ENCODE peak calls at places on chromosomes 16 and 17, in four cellular contexts. Z is osteoblast, U is BJ, K is BE2C. Q is an unnamed sample.
A peak's percentile ranks its signal among the peaks of the same experiment; 100 is the strongest.

GRCh38 chr17:43431741-43432523 is 33.1 kb downstream of the ARL4D start:
- DNase-seq in Z (peak; percentile 83), U (no peak), K (no peak), Q (no peak)

GRCh38 chr16:57648590-57649442 is 19.3 kb upstream of the ADGRG3 start:
- DNase-seq in Z (peak; percentile 99), U (no peak), K (peak; percentile 78), Q (no peak)

GRCh38 chr16:79283578-79283977 is 317.0 kb downstream of the MAF start:
- DNase-seq in Z (no peak), U (no peak), K (no peak), Q (no peak)

GRCh38 chr16:19071811-19072777 is 4.7 kb downstream of the COQ7 start:
- DNase-seq in Z (peak; percentile 90), U (no peak), K (peak; percentile 71), Q (no peak)

GRCh38 chr17:35170968-35171771 is 23.0 kb downstream of the SLC35G3 start:
- DNase-seq in Z (no peak), U (no peak), K (no peak), Q (no peak)

GRCh38 chr17:83191388-83192160 is 112.2 kb downstream of the METRNL start:
- DNase-seq in Z (peak; percentile 55), U (no peak), K (no peak), Q (no peak)

GRCh38 chr16:1989826-1990335 is at the start of gene SYNGR3:
- DNase-seq in Z (no peak), U (no peak), K (no peak), Q (no peak)

GRCh38 chr17:58195518-58196123 is 3.1 kb downstream of the EPX start:
- DNase-seq in Z (no peak), U (no peak), K (no peak), Q (no peak)

GRCh38 chr17:21033350-21033749 is 9.5 kb downstream of the USP22 start:
- DNase-seq in Z (no peak), U (no peak), K (no peak), Q (no peak)

GRCh38 chr17:9875441-9875840 is 29.6 kb downstream of the RCVRN start:
- DNase-seq in Z (no peak), U (peak; percentile 50), K (no peak), Q (no peak)

GRCh38 chr16:67163903-67164558 is 514 bp upstream of the HSF4 start:
- DNase-seq in Z (peak; percentile 75), U (no peak), K (peak; percentile 39), Q (no peak)

GRCh38 chr17:48427598-48427997 is 2.4 kb downstream of the SKAP1 start:
- DNase-seq in Z (no peak), U (no peak), K (no peak), Q (no peak)

GRCh38 chr16:66610111-66610820 is 5.8 kb downstream of the CMTM3 start:
- DNase-seq in Z (peak; percentile 64), U (no peak), K (no peak), Q (no peak)

GRCh38 chr17:40450175-40450574 is 6.9 kb downstream of the IGFBP4 start:
- DNase-seq in Z (peak; percentile 67), U (no peak), K (peak; percentile 40), Q (no peak)

GRCh38 chr16:81902025-81902424 is 109.2 kb downstream of the SDR42E1 start:
- DNase-seq in Z (no peak), U (no peak), K (no peak), Q (no peak)

GRCh38 chr17:5555254-5555653 is 29.1 kb downstream of the NLRP1 start:
- DNase-seq in Z (peak; percentile 93), U (peak; percentile 74), K (no peak), Q (no peak)

GRCh38 chr16:728131-728889 is 1.4 kb downstream of the HAGHL start:
- DNase-seq in Z (peak; percentile 98), U (no peak), K (peak; percentile 96), Q (no peak)

GRCh38 chr17:66655861-66656260 is 179.1 kb upstream of the CACNG5 start:
- DNase-seq in Z (peak; percentile 88), U (no peak), K (no peak), Q (no peak)

GRCh38 chr16:75377971-75378386 is 55.3 kb downstream of the CFDP1 start:
- DNase-seq in Z (peak; percentile 55), U (peak; percentile 98), K (no peak), Q (peak; percentile 86)

GRCh38 chr17:42673885-42674754 is 2.7 kb downstream of the PLEKHH3 start:
- DNase-seq in Z (peak; percentile 100), U (no peak), K (peak; percentile 47), Q (no peak)

GRCh38 chr17:55492951-55493350 is 18.3 kb downstream of the SMIM36 start:
- DNase-seq in Z (no peak), U (no peak), K (no peak), Q (no peak)

GRCh38 chr16:67917140-67917851 is 14.4 kb downstream of the CTRL start:
- DNase-seq in Z (peak; percentile 87), U (no peak), K (peak; percentile 61), Q (no peak)

GRCh38 chr16:370980-371728 is 816 bp upstream of the MRPL28 start:
- DNase-seq in Z (no peak), U (no peak), K (peak; percentile 20), Q (no peak)

GRCh38 chr16:48117217-48118105 is 38.3 kb downstream of the ABCC12 start:
- DNase-seq in Z (peak; percentile 95), U (no peak), K (peak; percentile 82), Q (no peak)

GRCh38 chr16:74565378-74565777 is 41.5 kb downstream of the GLG1 start:
- DNase-seq in Z (no peak), U (no peak), K (no peak), Q (no peak)

GRCh38 chr17:65261152-65261551 is 124.0 kb downstream of the RGS9 start:
- DNase-seq in Z (no peak), U (no peak), K (no peak), Q (no peak)

GRCh38 chr16:86015606-86016005 is 116.6 kb downstream of the IRF8 start:
- DNase-seq in Z (no peak), U (no peak), K (no peak), Q (no peak)

GRCh38 chr17:75637561-75637960 is 4.3 kb downstream of the SMIM5 start:
- DNase-seq in Z (peak; percentile 89), U (no peak), K (no peak), Q (no peak)

GRCh38 chr16:89023151-89023551 is 46.1 kb upstream of the CBFA2T3 start:
- DNase-seq in Z (no peak), U (no peak), K (peak; percentile 0), Q (no peak)

GRCh38 chr16:16933861-16934260 is 536.9 kb downstream of the XYLT1 start:
- DNase-seq in Z (no peak), U (no peak), K (no peak), Q (no peak)

GRCh38 chr16:58506241-58507194 is 6.6 kb downstream of the NDRG4 start:
- DNase-seq in Z (peak; percentile 74), U (no peak), K (no peak), Q (no peak)

GRCh38 chr17:48456584-48456983 is 26.6 kb upstream of the SKAP1 start:
- DNase-seq in Z (no peak), U (no peak), K (no peak), Q (no peak)

GRCh38 chr17:76530489-76530814 is 7.1 kb downstream of the CYGB start:
- DNase-seq in Z (peak; percentile 93), U (no peak), K (peak; percentile 46), Q (no peak)

GRCh38 chr17:3574231-3574630 is 16.6 kb upstream of the TRPV3 start:
- DNase-seq in Z (peak; percentile 47), U (no peak), K (no peak), Q (no peak)

GRCh38 chr16:26795184-26795583 is 271.5 kb upstream of the C16orf82 start:
- DNase-seq in Z (no peak), U (no peak), K (no peak), Q (no peak)

GRCh38 chr17:9364837-9365430 is 210.7 kb downstream of the STX8 start:
- DNase-seq in Z (no peak), U (peak; percentile 28), K (no peak), Q (no peak)

GRCh38 chr16:2037115-2037514 is 10.4 kb downstream of the NHERF2 start:
- DNase-seq in Z (no peak), U (no peak), K (no peak), Q (no peak)

GRCh38 chr17:18191967-18192366 is 8.3 kb downstream of the ALKBH5 start:
- DNase-seq in Z (peak; percentile 91), U (no peak), K (peak; percentile 24), Q (no peak)
- TF ChIP-seq CTCF in Z (peak; percentile 42), U (peak; percentile 53), K (peak; percentile 23), Q (peak; percentile 26)

GRCh38 chr16:51024703-51025102 is 126.4 kb downstream of the SALL1 start:
- DNase-seq in Z (no peak), U (no peak), K (no peak), Q (no peak)
- TF ChIP-seq CTCF in Z (no peak), U (no peak), K (no peak), Q (no peak)

GRCh38 chr16:31029272-31029671 is 4.1 kb upstream of the STX4 start:
- DNase-seq in Z (no peak), U (no peak), K (no peak), Q (no peak)

GRCh38 chr16:31038993-31039392 is 5.6 kb downstream of the STX4 start:
- DNase-seq in Z (peak; percentile 76), U (no peak), K (no peak), Q (no peak)

GRCh38 chr16:31033709-31034492 is 543 bp downstream of the STX4 start:
- DNase-seq in Z (peak; percentile 99), U (peak; percentile 17), K (peak; percentile 90), Q (peak; percentile 47)

DNA sequence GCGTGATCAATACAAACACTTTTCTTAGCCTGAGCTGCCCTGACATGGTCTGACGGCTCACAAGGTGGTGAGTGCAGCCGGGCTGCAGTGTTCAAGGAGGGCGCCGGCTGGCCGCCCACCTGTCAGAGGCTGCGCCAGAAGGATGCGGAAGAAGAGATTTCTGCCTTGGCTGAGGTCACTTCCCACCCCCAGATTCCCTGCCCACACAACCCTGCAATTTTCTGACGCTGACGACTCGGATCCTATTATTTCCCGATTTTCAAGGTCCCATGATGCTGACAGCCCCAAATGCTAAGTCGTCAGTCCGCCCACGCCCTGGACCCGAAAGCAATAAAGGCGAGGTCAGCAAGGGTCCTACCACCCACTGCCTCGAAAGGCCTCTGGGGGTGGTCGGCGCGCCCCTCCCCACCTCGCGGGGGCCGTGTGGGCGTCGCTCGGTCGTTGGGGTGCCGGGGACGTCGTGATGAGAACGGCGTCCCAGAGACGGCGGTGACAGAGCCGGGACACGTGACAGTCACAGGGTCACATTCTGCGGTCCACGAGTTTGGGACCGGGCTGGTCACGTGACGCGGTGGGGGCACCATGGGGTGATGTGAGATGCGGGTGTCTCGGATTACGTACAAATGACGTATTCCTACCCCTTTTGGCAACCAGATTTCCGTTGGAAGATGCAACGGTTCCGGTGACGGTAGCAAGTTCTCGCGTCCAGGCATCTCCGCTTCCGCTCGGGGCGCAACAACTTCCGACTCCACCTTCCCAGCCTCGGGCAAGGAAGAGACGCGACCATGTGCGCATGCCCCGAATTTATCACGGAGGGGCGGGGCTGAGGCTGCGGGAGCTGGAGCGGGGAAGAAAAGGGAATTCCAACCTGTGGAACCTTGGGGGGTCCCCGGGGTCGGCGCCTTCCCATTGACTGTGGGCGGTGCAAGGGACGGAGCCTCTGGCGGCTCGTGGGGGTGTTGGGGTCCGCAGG is at the start of gene STX4:
- DNase-seq in Z (peak; percentile 98), U (peak; percentile 83), K (peak; percentile 96), Q (peak; percentile 95)
- TF ChIP-seq CTCF in Z (no peak), U (no peak), K (no peak), Q (no peak)

DNA sequence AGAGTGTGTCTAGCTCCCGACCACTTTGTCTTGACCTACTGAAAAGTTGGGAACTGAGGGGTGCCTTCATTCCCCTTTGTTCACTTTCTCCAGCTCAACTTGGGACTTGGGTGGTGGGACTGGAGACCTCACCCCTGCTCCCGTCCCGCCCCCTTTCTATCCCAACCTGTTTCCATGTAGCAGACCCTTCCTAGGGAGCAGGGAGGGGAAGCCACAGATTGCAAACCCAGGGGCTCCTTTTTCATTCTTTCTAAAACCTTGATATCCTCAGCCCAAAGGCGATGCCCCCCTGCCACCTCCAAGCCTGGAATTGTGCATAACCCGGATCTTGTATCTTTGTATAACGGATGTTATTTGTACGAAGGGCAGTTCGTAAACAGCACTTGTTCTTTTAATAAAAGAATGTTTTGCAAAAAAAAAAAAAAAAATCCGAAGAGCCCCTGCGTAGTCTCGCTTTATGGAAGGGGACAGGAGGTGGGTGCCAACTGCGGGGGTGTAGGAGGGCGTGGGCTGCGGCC is 714 bp upstream of the CISD3 start:
- DNase-seq in Z (no peak), U (no peak), K (no peak), Q (no peak)
- TF ChIP-seq CTCF in Z (no peak), U (peak; percentile 9), K (no peak), Q (no peak)